ENCODE peak calls at places on chromosomes 11 and 22, in six cellular contexts. Q, B, S, H, T and K are unnamed samples.

GRCh38 chr11:75337195-75337654 is 14.2 kb downstream of the ARRB1 start:
- DNase-seq in Q (no peak), B (no peak), S (peak; percentile 60), H (no peak), T (no peak), K (no peak)

GRCh38 chr11:69320326-69320725 is 26.4 kb downstream of the MYEOV start:
- DNase-seq in Q (no peak), B (peak; percentile 13), S (no peak), H (no peak), T (no peak), K (no peak)

GRCh38 chr11:113908107-113908506 is 3.5 kb downstream of the HTR3B start:
- DNase-seq in Q (no peak), B (no peak), S (no peak), H (no peak), T (no peak), K (peak; percentile 49)

GRCh38 chr11:13029872-13030271 is 20.8 kb downstream of the RASSF10 start:
- DNase-seq in Q (no peak), B (no peak), S (no peak), H (no peak), T (no peak), K (no peak)

GRCh38 chr11:7637447-7638157 is 35.7 kb downstream of the CYB5R2 start:
- DNase-seq in Q (no peak), B (no peak), S (peak; percentile 65), H (no peak), T (no peak), K (no peak)

GRCh38 chr22:41976070-41976901 is 7.0 kb downstream of the SEPTIN3 start:
- DNase-seq in Q (no peak), B (peak; percentile 68), S (no peak), H (peak; percentile 53), T (peak; percentile 31), K (no peak)

GRCh38 chr11:60672255-60672654 is 27.2 kb upstream of the MS4A8 start:
- DNase-seq in Q (no peak), B (no peak), S (no peak), H (no peak), T (no peak), K (no peak)

GRCh38 chr22:25153961-25154685 is 45.5 kb upstream of the CRYBB3 start:
- DNase-seq in Q (peak; percentile 86), B (no peak), S (no peak), H (peak; percentile 67), T (peak; percentile 58), K (no peak)

GRCh38 chr11:1206391-1207271 is 16.2 kb upstream of the MUC5B start:
- DNase-seq in Q (peak; percentile 48), B (peak; percentile 36), S (no peak), H (peak; percentile 11), T (no peak), K (no peak)

GRCh38 chr22:41768420-41768819 is 32.1 kb upstream of the CCDC134 start:
- DNase-seq in Q (no peak), B (no peak), S (peak; percentile 34), H (no peak), T (no peak), K (no peak)

GRCh38 chr11:8807544-8808225 is 103.3 kb upstream of the AKIP1 start:
- DNase-seq in Q (no peak), B (no peak), S (peak; percentile 93), H (no peak), T (peak; percentile 44), K (no peak)

GRCh38 chr11:86214710-86215109 is 29.8 kb upstream of the EED start:
- DNase-seq in Q (no peak), B (no peak), S (no peak), H (no peak), T (no peak), K (no peak)

GRCh38 chr11:70205049-70205725 is 2.1 kb downstream of the FADD start:
- DNase-seq in Q (no peak), B (no peak), S (peak; percentile 26), H (no peak), T (no peak), K (no peak)

GRCh38 chr22:26779108-26779507 is 121.7 kb downstream of the MIAT start:
- DNase-seq in Q (no peak), B (no peak), S (no peak), H (no peak), T (no peak), K (no peak)

GRCh38 chr22:27045103-27045940 is 387.9 kb downstream of the MIAT start:
- DNase-seq in Q (no peak), B (no peak), S (peak; percentile 36), H (no peak), T (no peak), K (no peak)

GRCh38 chr11:102256251-102256650 is 61.0 kb upstream of the BIRC3 start:
- DNase-seq in Q (no peak), B (no peak), S (peak; percentile 79), H (no peak), T (no peak), K (no peak)

GRCh38 chr11:80104196-80104595 is 663.4 kb upstream of the TENM4 start:
- DNase-seq in Q (no peak), B (no peak), S (no peak), H (no peak), T (no peak), K (no peak)

DNA sequence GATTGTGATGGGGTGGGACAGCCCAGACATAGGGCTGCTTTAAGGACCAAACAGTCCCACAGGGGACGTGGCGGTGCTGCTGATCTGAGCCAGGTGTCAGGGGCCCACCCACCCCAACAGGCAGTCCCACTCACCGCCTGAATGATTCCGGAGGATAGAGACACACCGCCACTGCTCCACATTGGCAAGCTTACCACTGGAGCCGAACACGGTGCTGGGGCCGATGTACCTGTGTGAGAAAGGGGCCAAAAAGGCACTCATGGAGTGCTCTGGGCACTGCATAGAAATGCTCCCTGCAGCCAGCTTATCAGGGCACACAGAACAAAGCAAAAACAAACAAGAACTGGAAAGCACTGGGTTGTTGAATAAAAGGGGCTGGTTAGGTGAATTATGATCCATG is 25.9 kb downstream of the HIRA start:
- DNase-seq in Q (no peak), B (no peak), S (no peak), H (no peak), T (no peak), K (no peak)
- H3K27ac ChIP-seq in Q (no peak overlapping the region), B (no peak overlapping the region), S (no peak overlapping the region), H (no peak overlapping the region), T (no peak overlapping the region), K (no peak overlapping the region)

DNA sequence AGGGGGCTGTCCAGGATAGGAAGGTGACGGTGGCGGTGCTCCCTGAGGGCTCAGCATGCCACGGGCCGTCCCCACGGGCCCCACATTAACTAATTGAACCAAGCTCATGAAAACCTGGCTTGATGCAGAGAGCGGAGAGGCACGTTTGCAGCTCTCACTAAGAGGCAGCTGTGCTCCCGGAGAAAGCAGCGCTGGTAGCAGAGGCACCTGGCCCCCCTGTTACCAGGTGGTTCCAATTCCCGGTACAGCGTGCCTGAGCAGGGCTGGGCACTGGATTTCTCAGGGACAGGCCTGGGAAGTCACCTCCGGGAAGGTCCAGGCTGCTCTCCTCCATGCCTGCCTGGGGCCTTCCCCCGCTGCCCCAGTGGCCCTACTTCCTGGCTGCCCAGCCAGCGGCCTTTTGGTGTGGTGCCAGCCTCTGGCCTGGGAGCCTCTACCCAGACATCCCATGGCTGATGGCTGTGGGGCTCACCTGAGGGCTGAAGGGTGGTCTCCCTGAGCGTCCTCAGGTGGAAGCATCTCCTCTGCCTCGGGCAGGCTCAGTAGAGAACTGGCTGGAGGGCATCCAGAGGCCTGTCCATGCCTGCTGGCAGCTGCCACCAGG is 1.2 kb downstream of the KCNQ1 start:
- DNase-seq in Q (no peak), B (peak; percentile 63), S (no peak), H (no peak), T (no peak), K (no peak)
- H3K4me3 ChIP-seq in Q (peak overlapping the region; percentile 54), B (peak overlapping the region; percentile 82), S (no peak overlapping the region), H (no peak overlapping the region), T (peak overlapping the region; percentile 66), K (peak overlapping the region; percentile 55)

DNA sequence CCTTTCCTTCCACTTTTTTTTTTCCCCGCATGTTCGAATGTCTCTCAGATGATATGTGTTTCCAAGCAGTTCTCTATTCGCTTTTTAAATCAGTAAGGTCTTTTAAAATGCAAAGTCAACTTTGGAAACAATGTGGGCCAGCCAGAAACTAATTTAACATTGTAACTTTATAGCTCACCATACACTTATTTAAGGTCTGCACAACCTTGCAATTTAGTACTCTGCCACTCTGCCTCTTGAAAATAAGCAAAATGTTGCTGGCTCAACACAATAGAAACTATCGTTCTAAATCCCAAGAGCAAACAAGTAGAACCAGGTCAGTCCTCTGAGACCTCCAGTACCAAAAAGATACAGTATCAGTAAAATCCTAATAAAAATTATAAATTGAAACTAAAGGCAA is 109.0 kb downstream of the SIK3 start:
- DNase-seq in Q (no peak), B (no peak), S (no peak), H (no peak), T (no peak), K (no peak)
- H3K27ac ChIP-seq in Q (no peak overlapping the region), B (no peak overlapping the region), S (no peak overlapping the region), H (no peak overlapping the region), T (peak overlapping the region; percentile 31), K (no peak overlapping the region)

GRCh38 chr11:110710520-110711381 is 1.5 kb downstream of the ARHGAP20 start:
- DNase-seq in Q (peak; percentile 57), B (peak; percentile 55), S (peak; percentile 51), H (peak; percentile 75), T (peak; percentile 23), K (no peak)
- H3K4me3 ChIP-seq in Q (peak overlapping the region; percentile 62), B (peak overlapping the region; percentile 62), S (peak overlapping the region; percentile 69), H (peak overlapping the region; percentile 71), T (peak overlapping the region; percentile 68), K (no peak overlapping the region)

GRCh38 chr22:22892096-22893052 is 4.8 kb downstream of the IGLL5 start:
- DNase-seq in Q (no peak), B (no peak), S (no peak), H (no peak), T (no peak), K (no peak)
- H3K27ac ChIP-seq in Q (no peak overlapping the region), B (no peak overlapping the region), S (no peak overlapping the region), H (no peak overlapping the region), T (no peak overlapping the region), K (peak overlapping the region; percentile 17)

DNA sequence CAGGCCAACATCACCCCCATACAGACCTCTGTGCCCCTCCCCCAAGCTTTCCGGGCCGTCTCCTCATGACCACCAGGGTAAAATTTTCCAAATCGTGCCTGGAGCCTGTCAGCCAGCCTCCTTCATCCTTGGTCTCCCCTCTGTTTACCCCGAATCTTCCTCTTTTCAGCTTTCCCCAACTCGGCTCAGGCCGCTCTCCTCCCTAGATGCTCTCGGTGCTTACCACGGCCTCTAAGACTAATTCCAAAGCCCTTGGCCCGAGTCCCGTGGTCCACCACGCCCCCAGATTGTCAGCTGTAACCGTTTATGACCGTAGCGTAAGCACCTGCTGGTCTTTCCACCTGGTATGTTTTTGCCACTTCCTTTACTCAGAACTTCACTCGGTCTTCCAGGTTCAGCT is 1.4 kb downstream of the RASL10A start:
- DNase-seq in Q (no peak), B (peak; percentile 61), S (no peak), H (no peak), T (no peak), K (no peak)
- H3K4me3 ChIP-seq in Q (peak overlapping the region; percentile 50), B (no peak overlapping the region), S (no peak overlapping the region), H (no peak overlapping the region), T (peak overlapping the region; percentile 67), K (no peak overlapping the region)

DNA sequence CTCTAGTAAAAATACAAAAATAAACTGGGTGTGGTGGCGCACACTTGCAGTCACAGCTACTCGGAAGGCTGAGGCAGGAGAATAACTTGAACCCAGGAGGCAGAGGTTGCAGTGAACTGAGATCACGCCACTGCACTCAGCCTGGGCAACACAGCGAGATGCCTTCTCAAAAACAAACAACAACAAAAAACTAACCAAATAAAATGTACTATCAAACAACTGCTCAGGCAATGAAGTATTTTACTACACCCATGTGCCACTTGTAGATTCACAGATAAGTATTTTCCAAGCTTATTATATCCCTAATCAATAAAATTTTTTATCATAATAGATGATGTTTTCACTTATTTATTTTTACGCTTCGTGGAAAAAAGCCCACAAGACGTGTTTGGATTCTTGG is 924 bp downstream of the C11orf65 start:
- DNase-seq in Q (no peak), B (no peak), S (no peak), H (no peak), T (no peak), K (no peak)
- H3K27ac ChIP-seq in Q (peak overlapping the region; percentile 100), B (peak overlapping the region; percentile 97), S (peak overlapping the region; percentile 34), H (peak overlapping the region; percentile 98), T (peak overlapping the region; percentile 99), K (peak overlapping the region; percentile 68)